ENCODE peak calls at places on chromosome 10, in nine cellular contexts. U, P, W, C, O, Q, X, J and L are unnamed samples.

GRCh38 chr10:9825491-9826018 is 1192.1 kb upstream of the CELF2 start:
- DNase-seq in U (peak; percentile 7), P (no peak), W (no peak), C (peak; percentile 69), O (no peak), Q (no peak), X (no peak), J (no peak), L (no peak)

GRCh38 chr10:33781666-33782395 is 447.4 kb upstream of the NRP1 start:
- DNase-seq in U (no peak), P (no peak), W (no peak), C (no peak), O (no peak), Q (no peak), X (no peak), J (no peak), L (no peak)

GRCh38 chr10:121324678-121325213 is 273.5 kb downstream of the FGFR2 start:
- DNase-seq in U (peak; percentile 36), P (no peak), W (no peak), C (no peak), O (peak; percentile 31), Q (no peak), X (no peak), J (peak; percentile 19), L (no peak)

GRCh38 chr10:73590881-73591577 is at the start of gene USP54:
- DNase-seq in U (peak; percentile 28), P (no peak), W (no peak), C (no peak), O (no peak), Q (no peak), X (peak; percentile 22), J (no peak), L (no peak)

GRCh38 chr10:70903262-70903921 is 15.0 kb upstream of the PCBD1 start:
- DNase-seq in U (peak; percentile 59), P (peak; percentile 75), W (peak; percentile 72), C (peak; percentile 84), O (no peak), Q (peak; percentile 73), X (peak; percentile 36), J (peak; percentile 46), L (peak; percentile 66)

GRCh38 chr10:21402606-21403083 is 122.8 kb downstream of the SKIDA1 start:
- DNase-seq in U (no peak), P (no peak), W (peak; percentile 27), C (no peak), O (no peak), Q (no peak), X (no peak), J (no peak), L (no peak)

GRCh38 chr10:46289209-46289810 is 2.5 kb downstream of the ANTXRL start:
- DNase-seq in U (no peak), P (no peak), W (no peak), C (no peak), O (no peak), Q (no peak), X (no peak), J (no peak), L (peak; percentile 20)

GRCh38 chr10:101030492-101031127 is 319 bp downstream of the PDZD7 start:
- DNase-seq in U (no peak), P (no peak), W (no peak), C (no peak), O (no peak), Q (no peak), X (no peak), J (no peak), L (no peak)

GRCh38 chr10:14665865-14666857 is 108.5 kb downstream of the FAM107B start:
- DNase-seq in U (no peak), P (no peak), W (no peak), C (no peak), O (no peak), Q (no peak), X (no peak), J (no peak), L (no peak)

GRCh38 chr10:112465299-112465882 is 18.4 kb downstream of the VTI1A start:
- DNase-seq in U (no peak), P (no peak), W (no peak), C (no peak), O (no peak), Q (no peak), X (no peak), J (no peak), L (no peak)
- TF ChIP-seq CTCF in U (no peak), P (no peak), W (no peak), C (no peak), O (no peak), Q (no peak), X (no peak), J (no peak), L (no peak)

DNA sequence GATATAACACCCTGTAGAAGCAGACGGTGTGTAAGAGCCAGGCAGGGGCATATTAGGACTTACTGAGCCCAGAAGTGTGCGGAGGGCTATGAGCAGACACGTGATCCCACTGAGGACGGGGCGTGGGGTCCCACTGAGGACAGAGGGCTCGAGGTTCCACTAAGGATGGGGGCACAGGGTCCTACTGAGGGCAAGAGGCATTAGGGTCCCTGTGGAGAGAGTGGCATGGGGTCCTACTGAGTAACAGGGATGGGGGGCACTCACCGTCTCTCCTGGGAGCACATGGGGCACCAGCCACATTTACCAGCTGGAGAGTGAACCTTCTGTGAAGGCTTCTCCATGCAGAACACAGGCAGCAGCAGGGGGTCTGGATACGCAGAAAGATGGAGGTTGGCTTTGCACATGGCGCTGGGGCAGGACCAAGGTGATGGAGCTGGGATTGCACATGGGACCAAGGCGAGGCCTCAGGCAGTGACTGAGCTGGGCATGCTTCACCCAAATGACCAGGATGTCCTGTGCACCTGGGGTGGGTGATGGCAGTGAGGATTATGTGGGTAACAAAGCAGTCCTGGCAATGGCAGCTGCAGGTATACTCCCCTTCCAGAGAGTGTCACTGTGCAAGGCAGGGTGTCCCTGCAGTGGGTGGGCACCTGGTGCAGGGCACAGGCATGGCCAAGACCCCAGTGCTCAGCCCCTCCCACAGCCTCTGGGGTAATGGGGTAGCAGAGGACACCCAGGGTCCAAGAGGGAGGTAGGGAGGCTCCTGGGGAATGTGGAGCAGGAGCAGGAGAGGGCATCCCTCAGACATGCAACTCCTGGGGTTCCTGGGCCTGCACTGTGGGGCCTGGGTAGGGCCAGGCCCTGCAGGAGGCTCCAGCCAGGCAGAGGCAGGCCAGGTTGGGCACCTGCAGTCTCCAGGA is 278.1 kb downstream of the TCERG1L start:
- DNase-seq in U (no peak), P (no peak), W (no peak), C (no peak), O (no peak), Q (peak; percentile 32), X (no peak), J (no peak), L (no peak)
- TF ChIP-seq POLR2A in U (no peak), P (no peak), W (no peak), C (no peak), O (no peak), Q (no peak), X (no peak), J (no peak), L (no peak)

GRCh38 chr10:90592903-90593302 is 264.9 kb downstream of the HTR7 start:
- DNase-seq in U (peak; percentile 33), P (peak; percentile 39), W (no peak), C (peak; percentile 85), O (peak; percentile 91), Q (no peak), X (no peak), J (no peak), L (no peak)
- H3K4me3 ChIP-seq in U (no peak overlapping the region), P (no peak overlapping the region), W (no peak overlapping the region), C (no peak overlapping the region), O (no peak overlapping the region), Q (no peak overlapping the region), X (no peak overlapping the region), J (no peak overlapping the region), L (no peak overlapping the region)

GRCh38 chr10:123893651-123894050 is 2.0 kb upstream of the CPXM2 start:
- DNase-seq in U (no peak), P (no peak), W (no peak), C (no peak), O (no peak), Q (no peak), X (no peak), J (no peak), L (no peak)

GRCh38 chr10:123889821-123890220 is 1.8 kb downstream of the CPXM2 start:
- DNase-seq in U (no peak), P (no peak), W (no peak), C (no peak), O (no peak), Q (no peak), X (no peak), J (no peak), L (no peak)

GRCh38 chr10:123890246-123890645 is 1.4 kb downstream of the CPXM2 start:
- DNase-seq in U (no peak), P (no peak), W (no peak), C (no peak), O (no peak), Q (peak; percentile 45), X (no peak), J (no peak), L (no peak)

GRCh38 chr10:123890761-123891146 is 853 bp downstream of the CPXM2 start:
- DNase-seq in U (no peak), P (no peak), W (no peak), C (no peak), O (no peak), Q (peak; percentile 40), X (no peak), J (no peak), L (no peak)

DNA sequence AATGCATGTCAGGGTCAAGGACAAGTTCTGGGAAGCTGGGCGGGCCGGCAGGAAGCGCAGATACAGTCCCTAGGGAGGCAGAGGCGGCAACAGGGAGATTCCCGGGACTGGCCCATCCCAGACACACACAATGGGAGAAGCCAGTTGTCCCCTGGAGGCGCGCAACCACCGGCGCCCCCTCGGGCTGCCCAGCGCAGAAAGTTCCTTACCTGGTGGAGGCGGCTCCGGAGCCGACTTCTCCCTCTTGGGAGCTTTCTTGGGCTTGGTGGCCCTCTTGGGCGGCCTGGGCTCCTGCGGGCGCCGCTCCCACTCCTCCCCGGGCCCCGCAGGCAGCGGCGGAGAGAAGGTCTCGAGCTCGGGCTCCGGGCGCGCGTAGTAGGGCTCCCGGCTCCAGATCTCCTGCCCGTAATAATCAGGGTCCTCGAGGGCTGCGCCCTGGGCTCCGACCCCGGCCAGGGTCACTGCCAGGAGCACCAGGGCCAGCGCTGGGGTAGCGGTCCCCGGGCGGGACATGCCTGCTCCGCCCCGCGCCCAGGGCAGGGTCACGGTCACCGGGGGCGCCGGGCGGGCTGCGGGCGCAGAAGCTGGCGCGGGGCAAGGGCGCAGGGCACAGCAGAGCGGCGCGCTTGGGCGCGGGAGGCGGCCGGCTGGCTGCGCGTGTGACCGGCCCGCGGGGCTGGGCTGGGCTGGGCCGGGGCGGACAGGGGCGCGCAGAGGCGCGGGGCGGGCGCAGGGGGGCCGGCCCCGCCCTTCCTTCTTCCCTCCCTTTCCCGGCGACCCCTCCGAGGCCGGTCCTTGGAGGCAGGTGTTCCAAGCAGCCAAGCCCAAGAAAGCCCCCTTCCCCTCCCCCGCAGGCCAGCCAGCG is at the start of gene CPXM2:
- DNase-seq in U (no peak), P (peak; percentile 70), W (peak; percentile 37), C (no peak), O (no peak), Q (peak; percentile 60), X (no peak), J (no peak), L (no peak)
- TF ChIP-seq CTCF in U (no peak), P (no peak), W (no peak), C (no peak), O (no peak), Q (no peak), X (no peak), J (no peak), L (no peak)

GRCh38 chr10:97400665-97401454 is at the start of gene RRP12:
- DNase-seq in U (peak; percentile 98), P (peak; percentile 69), W (peak; percentile 90), C (peak; percentile 97), O (peak; percentile 96), Q (peak; percentile 91), X (peak; percentile 93), J (peak; percentile 90), L (peak; percentile 94)
- TF ChIP-seq POLR2A in U (peak; percentile 72), P (peak; percentile 40), W (no peak), C (peak; percentile 38), O (no peak), Q (peak; percentile 55), X (no peak), J (no peak), L (no peak)